ENCODE peak calls at places on chromosomes 11 and 22, in five cellular contexts. S is heart left ventricle, J is uterus, M is A549, P is ovary. F is an unnamed sample.

GRCh38 chr22:24536089-24536488 is 18.8 kb downstream of the GUCD1 start:
- DNase-seq in J (no peak), P (no peak), M (no peak), S (no peak), F (peak)

GRCh38 chr22:25148149-25148691 is 51.4 kb upstream of the CRYBB3 start:
- DNase-seq in P (no peak), J (no peak), S (no peak), M (no peak), F (no peak)

GRCh38 chr11:28257761-28258160 is 149.6 kb downstream of the METTL15 start:
- DNase-seq in P (no peak), M (no peak), S (no peak), J (no peak), F (no peak)

GRCh38 chr11:15821471-15821870 is 534.9 kb downstream of the SOX6 start:
- DNase-seq in S (no peak), P (no peak), J (no peak), M (no peak), F (no peak)

GRCh38 chr11:16252373-16252772 is 104.0 kb downstream of the SOX6 start:
- DNase-seq in M (peak), J (no peak), P (no peak), S (no peak), F (no peak)

GRCh38 chr11:95359323-95359656 is 128.3 kb upstream of the SESN3 start:
- DNase-seq in P (no peak), J (no peak), S (no peak), M (no peak), F (no peak)

GRCh38 chr11:109039611-109040010 is 374.7 kb downstream of the DDX10 start:
- DNase-seq in M (no peak), P (no peak), S (no peak), J (no peak), F (no peak)

GRCh38 chr22:19180234-19180633 is 1.7 kb upstream of the SLC25A1 start:
- DNase-seq in S (no peak), P (no peak), J (no peak), M (no peak), F (no peak)

GRCh38 chr22:46848227-46848626 is 85.8 kb downstream of the TBC1D22A start:
- DNase-seq in J (no peak), S (no peak), P (no peak), M (no peak), F (no peak)

GRCh38 chr11:86951706-86952105 is 3.5 kb downstream of the FZD4 start:
- DNase-seq in S (no peak), M (no peak), P (no peak), J (no peak), F (no peak)

GRCh38 chr11:19565639-19566038 is 147.0 kb upstream of the NAV2 start:
- DNase-seq in J (no peak), P (no peak), S (no peak), M (no peak), F (no peak)
- H3K4me3 ChIP-seq in J (no peak), P (no peak), S (no peak), M (no peak), F (no peak)

GRCh38 chr22:41417622-41418390 is 28.8 kb downstream of the TOB2 start:
- DNase-seq in J (peak), M (no peak), P (peak), S (peak), F (no peak)
- TF ChIP-seq POLR2A in J (peak), M (no peak), P (no peak), S (no peak), F (peak)

DNA sequence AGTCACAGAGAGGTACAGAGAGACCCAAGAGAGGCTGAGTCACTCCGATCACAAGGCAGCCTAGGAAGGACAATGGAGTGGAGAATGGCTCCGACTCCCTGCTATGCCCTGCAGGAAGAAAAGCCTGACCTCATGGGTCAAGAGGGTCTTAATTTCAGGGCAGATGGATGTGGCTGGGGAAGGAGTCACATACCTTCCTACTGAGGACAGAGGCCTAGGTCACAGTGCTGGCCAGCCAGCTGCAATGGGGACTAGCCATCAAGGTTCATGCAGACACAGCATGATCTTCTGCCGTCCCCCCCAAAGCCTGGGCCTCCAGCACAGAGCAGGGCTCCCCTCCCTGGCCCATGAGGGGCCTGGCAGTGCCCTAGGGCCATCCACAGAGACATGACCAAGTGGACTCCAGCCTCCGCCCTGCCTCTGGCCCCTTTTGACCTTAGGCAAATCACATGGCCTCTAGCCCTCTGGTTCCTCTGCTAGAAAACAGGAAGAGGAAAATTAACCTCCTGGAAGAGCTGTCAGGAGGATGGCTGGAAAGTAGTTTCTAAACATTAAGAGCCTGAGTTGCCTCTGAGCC is 1.8 kb downstream of the ARRB1 start:
- DNase-seq in P (no peak), M (no peak), S (no peak), J (no peak), F (peak)
- H3K4me3 ChIP-seq in P (no peak), M (no peak), S (no peak), J (no peak), F (peak)

DNA sequence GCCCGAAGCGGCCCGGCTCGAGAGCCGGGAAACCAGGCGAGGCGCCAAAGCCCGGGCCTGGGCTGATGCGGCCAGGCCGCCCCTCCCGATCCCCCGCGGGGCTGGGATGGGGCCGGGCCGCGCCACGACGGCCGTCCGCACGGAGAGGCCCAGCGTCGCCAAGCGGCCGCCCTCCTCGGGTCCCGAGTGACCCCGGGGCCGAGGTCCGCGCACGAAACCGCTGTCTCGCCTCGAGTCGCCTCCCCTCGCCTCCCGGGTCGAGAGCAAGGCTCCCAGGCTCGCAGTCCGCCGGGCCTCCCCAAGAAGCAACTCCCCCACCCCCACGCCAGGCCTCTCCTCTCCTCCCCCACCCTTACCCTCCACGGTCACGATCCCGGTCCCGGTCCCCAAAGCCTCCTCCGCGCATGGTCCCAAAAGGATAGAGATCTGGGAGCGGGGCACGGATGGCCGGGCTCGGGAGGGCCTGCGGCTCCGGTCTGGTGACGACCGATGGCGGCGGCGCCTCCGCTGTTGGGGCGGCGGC is 455 bp downstream of the DDX17 start:
- DNase-seq in M (peak), S (peak), J (peak), P (peak), F (peak)
- TF ChIP-seq POLR2A in M (peak), S (peak), J (peak), P (peak), F (peak)

DNA sequence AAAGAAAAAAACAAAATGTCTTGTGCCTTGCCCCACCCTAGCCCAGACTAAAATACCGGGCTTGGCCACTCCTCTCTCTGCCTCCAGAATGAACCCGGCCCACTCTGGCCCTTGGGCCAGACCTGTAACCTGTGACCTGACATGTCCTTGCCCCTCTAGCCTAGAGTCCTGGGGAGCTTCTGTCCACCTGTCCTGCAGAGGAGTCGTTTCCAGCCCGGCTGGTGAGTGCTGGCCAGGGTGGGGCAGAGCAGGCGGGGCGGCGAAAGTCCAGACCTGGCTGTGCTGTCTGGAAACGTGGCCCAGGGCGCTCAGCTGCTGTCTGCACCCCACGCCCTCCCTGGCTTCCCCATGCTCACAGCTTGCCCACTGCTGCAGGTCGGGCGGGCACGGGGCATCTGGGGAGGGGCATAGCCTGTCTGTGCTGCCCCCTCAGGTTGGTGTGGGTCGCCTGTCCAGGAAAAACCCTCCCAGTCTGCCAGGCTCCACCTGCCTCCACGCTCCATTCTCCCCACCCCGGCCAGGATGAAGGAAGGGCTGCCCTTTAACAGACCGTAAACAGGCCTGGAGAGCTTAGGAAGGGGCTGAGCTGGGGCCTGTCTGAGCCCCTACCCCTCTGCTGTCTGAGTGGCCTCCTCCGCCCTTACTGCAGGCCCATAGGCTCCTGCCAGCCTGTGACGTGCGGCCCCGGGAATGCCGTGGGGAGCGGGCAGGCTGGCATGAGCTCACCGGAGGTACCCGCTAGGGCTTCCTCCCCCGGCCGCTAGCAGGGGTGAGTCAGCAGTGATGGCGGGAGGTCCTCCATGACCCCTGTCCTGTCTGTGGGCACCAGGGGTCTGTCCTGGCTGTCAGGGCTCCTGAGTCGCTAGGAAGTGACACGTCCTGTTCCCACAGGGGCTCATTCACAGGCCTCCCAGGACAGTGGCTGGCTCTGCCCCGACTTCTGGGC is 1.9 kb downstream of the CD151 start:
- DNase-seq in S (peak), M (peak), P (no peak), J (peak), F (no peak)
- H3K4me3 ChIP-seq in S (peak), M (peak), P (peak), J (peak), F (peak)

DNA sequence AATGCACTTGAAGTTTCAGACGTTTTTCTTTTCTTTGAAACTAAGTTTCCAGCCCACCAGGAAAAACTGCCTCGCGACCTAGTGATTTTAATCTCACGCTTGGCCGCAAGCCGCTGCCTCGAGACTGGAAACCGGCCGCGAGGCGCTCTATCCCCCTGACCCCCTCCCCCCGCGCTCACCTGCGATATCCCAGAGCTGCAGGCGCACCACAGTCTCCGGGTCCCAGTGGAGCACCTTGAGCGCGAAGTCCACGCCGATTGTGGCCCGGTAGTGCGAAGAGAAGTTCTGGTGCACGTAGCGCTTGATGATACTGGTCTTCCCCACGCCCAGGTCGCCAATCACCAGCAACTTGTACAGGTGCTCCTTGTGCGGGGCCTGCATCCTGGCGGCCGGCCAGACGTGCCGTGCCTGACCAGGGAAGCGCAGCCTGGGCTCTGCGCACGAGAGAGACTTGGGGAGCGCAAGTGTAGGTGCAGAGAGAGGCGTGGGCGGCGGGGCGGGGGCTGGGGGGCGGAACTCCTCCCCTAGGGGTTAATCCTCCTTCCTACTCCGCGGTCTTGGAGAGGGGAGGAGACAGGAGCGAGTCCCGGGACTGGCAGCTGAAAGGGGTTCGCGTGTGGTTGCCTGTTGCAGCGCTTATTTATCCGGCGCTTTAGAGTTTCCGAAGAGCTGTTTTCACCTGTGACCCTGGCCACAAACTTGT is at the start of gene RAB38:
- DNase-seq in J (peak), P (peak), S (peak), M (no peak), F (peak)
- TF ChIP-seq POLR2A in J (no peak), P (no peak), S (no peak), M (no peak), F (no peak)

DNA sequence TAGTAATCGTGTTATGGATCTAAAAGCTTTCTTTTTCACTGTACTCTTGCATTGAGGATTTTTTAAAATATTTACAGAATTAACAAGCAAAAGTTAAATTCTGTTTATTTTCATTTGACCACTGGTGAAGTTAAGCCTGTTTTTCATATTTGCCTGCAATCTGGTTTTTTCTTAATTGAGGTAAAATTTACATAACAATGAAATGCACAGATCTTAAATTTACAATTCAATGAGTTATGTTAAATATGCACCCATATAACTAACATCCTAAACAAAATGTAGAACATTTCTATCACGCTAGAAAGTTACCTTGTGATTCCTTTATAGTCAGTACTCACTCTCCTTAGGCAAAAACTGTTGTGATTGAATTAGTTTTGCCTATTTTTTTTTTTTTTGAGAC is 54.6 kb upstream of the WEE1 start:
- DNase-seq in S (no peak), M (no peak), P (no peak), J (no peak), F (no peak)
- H3K4me3 ChIP-seq in S (no peak), M (no peak), P (no peak), J (no peak), F (no peak)

F was measured in Peyer's patch.